ENCODE peak calls at places on chromosome 21, in nine cellular contexts. O is cardiac muscle cell, K is HL-60, U is OCI-LY7, N is foreskin fibroblast, I is esophagus squamous epithelium, F is fibroblast of lung, L is mesenchymal stem cell, P is heart right ventricle. S is an unnamed sample.

GRCh38 chr21:33162436-33162921 is 67.3 kb upstream of the IFNAR2 start:
- DNase-seq in O (no peak), K (no peak), U (no peak), N (no peak), I (no peak), F (no peak), L (no peak), P (no peak), S (no peak)

GRCh38 chr21:15309721-15310120 is 244.9 kb upstream of the NRIP1 start:
- DNase-seq in O (no peak), K (no peak), U (no peak), N (no peak), I (no peak), F (no peak), L (no peak), P (peak), S (no peak)

GRCh38 chr21:33229099-33229775 is 501 bp upstream of the IFNAR2 start:
- DNase-seq in O (no peak), K (no peak), U (no peak), N (no peak), I (no peak), F (no peak), L (no peak), P (no peak), S (no peak)

GRCh38 chr21:14995695-14996490 is 68.9 kb downstream of the NRIP1 start:
- DNase-seq in O (no peak), K (no peak), U (no peak), N (peak), I (no peak), F (peak), L (peak), P (no peak), S (peak)

GRCh38 chr21:22536511-22536910 is 1538.3 kb downstream of the NCAM2 start:
- DNase-seq in O (no peak), K (peak), U (no peak), N (no peak), I (no peak), F (peak), L (no peak), P (no peak), S (no peak)

GRCh38 chr21:29523646-29524045 is 224.9 kb downstream of the BACH1 start:
- DNase-seq in O (no peak), K (no peak), U (no peak), N (peak), I (no peak), F (peak), L (no peak), P (no peak), S (no peak)

GRCh38 chr21:43611598-43612369 is 47.5 kb downstream of the HSF2BP start:
- DNase-seq in O (peak), K (peak), U (peak), N (peak), I (no peak), F (peak), L (peak), P (peak), S (peak)

GRCh38 chr21:23131177-23131576 is 2133.0 kb downstream of the NCAM2 start:
- DNase-seq in O (peak), K (no peak), U (no peak), N (no peak), I (no peak), F (no peak), L (no peak), P (no peak), S (no peak)

GRCh38 chr21:14917762-14918161 is 147.0 kb downstream of the NRIP1 start:
- DNase-seq in O (no peak), K (no peak), U (no peak), N (peak), I (no peak), F (no peak), L (no peak), P (no peak), S (no peak)

GRCh38 chr21:17441370-17441769 is 71.5 kb upstream of the CXADR start:
- DNase-seq in O (no peak), K (no peak), U (no peak), N (peak), I (no peak), F (peak), L (no peak), P (no peak), S (peak)

GRCh38 chr21:15343066-15343465 is 278.3 kb upstream of the NRIP1 start:
- DNase-seq in O (no peak), K (no peak), U (no peak), N (no peak), I (no peak), F (no peak), L (no peak), P (no peak), S (no peak)

GRCh38 chr21:15063821-15064575 is 802 bp downstream of the NRIP1 start:
- DNase-seq in O (peak), K (no peak), U (no peak), N (peak), I (no peak), F (peak), L (peak), P (peak), S (no peak)

GRCh38 chr21:33761104-33762036 is 119.1 kb downstream of the ITSN1 start:
- DNase-seq in O (peak), K (peak), U (no peak), N (peak), I (no peak), F (peak), L (peak), P (no peak), S (peak)

GRCh38 chr21:42844411-42845113 is 34.8 kb downstream of the WDR4 start:
- DNase-seq in O (no peak), K (no peak), U (no peak), N (no peak), I (no peak), F (no peak), L (no peak), P (peak), S (no peak)

GRCh38 chr21:35399706-35400105 is 350.6 kb upstream of the RUNX1 start:
- DNase-seq in O (no peak), K (no peak), U (peak), N (no peak), I (no peak), F (no peak), L (no peak), P (no peak), S (no peak)
- H3K4me3 ChIP-seq in O (no peak), K (no peak), U (peak), N (no peak), I (no peak), F (no peak), L (no peak), P (peak), S (no peak)

DNA sequence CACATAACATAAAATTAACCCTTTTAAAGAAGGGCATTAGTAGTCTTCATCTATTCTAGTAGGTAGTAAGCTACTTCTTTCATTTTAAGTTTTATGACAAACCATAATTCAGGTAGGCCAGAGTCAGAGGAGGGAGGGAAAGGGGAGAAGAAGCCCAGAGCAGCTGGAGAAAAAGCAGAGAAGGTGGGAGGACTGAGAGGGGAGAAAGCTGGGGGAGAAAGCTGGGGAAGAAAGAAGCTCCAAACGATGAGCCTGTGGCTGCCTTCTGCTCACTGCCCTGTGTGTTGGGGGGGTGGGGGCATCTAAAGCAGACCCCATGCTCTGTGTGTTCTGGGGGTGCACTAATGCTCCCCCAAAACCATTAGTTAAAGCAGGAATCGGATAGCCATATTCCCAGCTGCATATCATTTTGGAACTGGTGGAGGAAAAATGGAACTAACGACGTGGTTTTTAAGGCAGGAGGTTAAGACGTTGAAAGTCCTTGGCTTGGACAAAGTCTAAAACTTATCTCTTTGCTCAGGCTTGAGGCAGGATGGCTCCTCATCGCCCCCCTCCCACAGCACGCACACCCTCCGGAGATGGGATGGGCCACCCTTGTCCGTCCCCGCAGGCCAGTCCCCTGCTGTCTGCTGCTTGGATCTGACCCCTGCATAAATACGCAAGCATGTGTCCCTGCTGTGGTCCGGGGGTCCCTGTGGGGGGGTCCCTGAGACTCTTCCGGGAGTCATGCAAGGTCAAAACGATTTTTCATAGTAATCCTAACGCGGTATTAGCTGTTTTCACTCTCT is 184.2 kb downstream of the DYRK1A start:
- DNase-seq in O (no peak), K (no peak), U (no peak), N (no peak), I (no peak), F (no peak), L (no peak), P (no peak), S (no peak)
- H3K4me3 ChIP-seq in O (no peak), K (no peak), U (no peak), N (no peak), I (no peak), F (no peak), L (peak), P (no peak), S (no peak)

GRCh38 chr21:45457832-45458172 is 52.8 kb downstream of the COL18A1 start:
- DNase-seq in O (no peak), K (no peak), U (no peak), N (no peak), I (no peak), F (no peak), L (no peak), P (peak), S (no peak)
- H3K4me3 ChIP-seq in O (no peak), K (no peak), U (no peak), N (no peak), I (no peak), F (no peak), L (no peak), P (no peak), S (no peak)

GRCh38 chr21:46092026-46092764 is 5.7 kb upstream of the COL6A2 start:
- DNase-seq in O (no peak), K (no peak), U (no peak), N (peak), I (no peak), F (peak), L (peak), P (peak), S (peak)
- H3K4me3 ChIP-seq in O (no peak), K (no peak), U (no peak), N (peak), I (no peak), F (peak), L (peak), P (no peak), S (no peak)

GRCh38 chr21:36704281-36704957 is 5.5 kb downstream of the SIM2 start:
- DNase-seq in O (no peak), K (no peak), U (no peak), N (no peak), I (no peak), F (no peak), L (no peak), P (no peak), S (no peak)
- H3K4me3 ChIP-seq in O (no peak), K (no peak), U (no peak), N (no peak), I (peak), F (no peak), L (no peak), P (no peak), S (no peak)

GRCh38 chr21:35044770-35045538 is 4.1 kb downstream of the RUNX1 start:
- DNase-seq in O (no peak), K (no peak), U (no peak), N (no peak), I (no peak), F (no peak), L (no peak), P (no peak), S (no peak)

GRCh38 chr21:35046880-35047229 is 2.2 kb downstream of the RUNX1 start:
- DNase-seq in O (no peak), K (no peak), U (no peak), N (no peak), I (no peak), F (no peak), L (no peak), P (peak), S (no peak)

GRCh38 chr21:35044128-35044527 is 5.0 kb downstream of the RUNX1 start:
- DNase-seq in O (no peak), K (no peak), U (no peak), N (no peak), I (no peak), F (no peak), L (no peak), P (no peak), S (no peak)

GRCh38 chr21:35046223-35046690 is 2.8 kb downstream of the RUNX1 start:
- DNase-seq in O (no peak), K (no peak), U (no peak), N (no peak), I (no peak), F (no peak), L (no peak), P (no peak), S (no peak)

DNA sequence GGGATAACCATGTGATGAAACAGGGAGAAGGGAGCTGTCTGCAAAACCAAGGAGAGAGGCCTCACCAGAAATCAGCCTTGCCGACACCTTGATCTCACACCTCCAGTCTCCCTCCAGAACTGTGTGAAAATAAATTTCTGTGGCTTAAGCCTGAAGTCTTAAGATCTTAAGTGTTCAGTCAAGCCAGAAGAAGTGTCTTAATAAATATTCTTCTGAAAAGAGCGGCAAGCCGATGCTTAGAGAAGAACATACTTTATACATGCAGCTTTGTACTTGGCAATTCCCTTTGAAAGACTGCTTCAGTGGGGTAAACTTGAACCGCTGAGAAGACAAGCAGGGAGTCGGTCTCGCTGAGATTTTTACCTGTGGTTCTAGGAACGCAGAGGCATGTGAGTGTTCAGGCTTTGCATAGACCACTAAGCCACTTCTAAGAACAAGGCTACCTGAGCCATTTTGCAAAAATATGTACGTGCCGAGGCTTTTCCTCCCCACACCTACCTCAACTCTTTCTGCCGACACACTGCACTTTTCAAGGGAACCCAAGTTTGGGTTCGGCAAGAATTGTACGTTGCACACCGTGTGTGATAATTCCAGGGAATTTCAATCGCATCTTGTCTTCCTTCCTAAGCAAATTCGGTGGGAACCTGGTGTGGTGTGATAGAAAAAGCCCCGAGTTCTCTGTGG is 3.4 kb downstream of the RUNX1 start:
- DNase-seq in O (no peak), K (no peak), U (no peak), N (no peak), I (no peak), F (no peak), L (no peak), P (no peak), S (no peak)
- H3K4me3 ChIP-seq in O (no peak), K (peak), U (peak), N (no peak), I (no peak), F (no peak), L (no peak), P (peak), S (no peak)

DNA sequence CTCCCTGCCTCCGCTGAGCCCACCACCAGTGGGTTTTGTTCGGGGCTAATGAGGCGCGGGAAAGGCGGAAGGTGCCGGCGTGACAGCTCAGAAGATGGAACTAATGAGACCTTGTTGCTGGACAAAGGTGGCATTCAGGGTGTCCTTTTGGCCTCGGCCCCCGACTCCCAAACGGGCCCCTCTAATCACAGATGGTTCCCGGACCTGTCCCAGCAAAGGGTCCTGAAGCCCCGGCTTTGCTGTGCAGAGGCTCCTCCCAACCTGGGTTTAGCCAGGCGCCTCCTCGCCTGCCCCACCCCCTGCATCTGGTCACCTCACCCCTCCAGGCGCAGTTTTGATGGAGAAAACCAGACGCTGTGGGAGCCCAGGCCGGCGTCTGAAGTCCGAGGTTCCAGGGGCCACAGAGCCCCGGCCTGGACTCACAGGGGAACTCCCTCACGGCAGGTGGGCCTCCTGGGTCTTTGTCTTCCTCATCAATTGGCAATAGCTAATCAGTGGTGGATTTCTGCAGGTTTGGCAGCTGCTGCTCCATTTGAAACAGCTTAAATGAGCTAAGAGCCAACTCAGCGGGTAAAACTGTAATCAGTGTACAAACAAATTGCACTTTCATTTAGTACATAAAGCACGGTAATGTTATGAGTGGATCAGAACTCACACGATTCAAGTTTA is 44.3 kb upstream of the ADARB1 start:
- DNase-seq in O (no peak), K (no peak), U (no peak), N (no peak), I (no peak), F (no peak), L (no peak), P (no peak), S (no peak)
- H3K4me3 ChIP-seq in O (no peak), K (no peak), U (no peak), N (no peak), I (no peak), F (no peak), L (peak), P (no peak), S (no peak)

GRCh38 chr21:39346671-39347327 is 2.1 kb downstream of the HMGN1 start:
- DNase-seq in O (no peak), K (no peak), U (no peak), N (no peak), I (no peak), F (no peak), L (no peak), P (no peak), S (no peak)
- H3K4me3 ChIP-seq in O (peak), K (peak), U (peak), N (peak), I (no peak), F (peak), L (peak), P (peak), S (peak)

S was measured in astrocyte of the cerebellum.